ENCODE peak calls at places on chromosome 3, in ten cellular contexts. U, R, X, B, M, L, I, G, K and W are unnamed samples.

GRCh38 chr3:113117511-113118302 is 93.7 kb upstream of the BOC start:
- DNase-seq in U (no peak), R (no peak), X (no peak), B (no peak), M (peak), L (peak), I (no peak), G (no peak), K (no peak), W (no peak)

GRCh38 chr3:57963811-57964346 is 44.3 kb upstream of the FLNB start:
- DNase-seq in U (no peak), R (no peak), X (no peak), B (no peak), M (no peak), L (no peak), I (no peak), G (no peak), K (no peak), W (no peak)

GRCh38 chr3:156024904-156025303 is 95.5 kb upstream of the KCNAB1 start:
- DNase-seq in U (no peak), R (no peak), X (no peak), B (no peak), M (no peak), L (no peak), I (peak), G (no peak), K (peak), W (no peak)

GRCh38 chr3:102179321-102180290 is 255.2 kb upstream of the ZPLD1 start:
- DNase-seq in U (no peak), R (no peak), X (peak), B (no peak), M (no peak), L (peak), I (no peak), G (no peak), K (no peak), W (no peak)

GRCh38 chr3:30342319-30343060 is 263.9 kb upstream of the TGFBR2 start:
- DNase-seq in U (peak), R (no peak), X (no peak), B (no peak), M (peak), L (peak), I (no peak), G (peak), K (peak), W (no peak)

GRCh38 chr3:194573680-194574437 is 59.4 kb downstream of the TMEM44 start:
- DNase-seq in U (no peak), R (no peak), X (peak), B (no peak), M (no peak), L (peak), I (peak), G (peak), K (peak), W (peak)

GRCh38 chr3:146750196-146750595 is 145.1 kb upstream of the PLSCR5 start:
- DNase-seq in U (no peak), R (no peak), X (no peak), B (no peak), M (peak), L (no peak), I (no peak), G (no peak), K (no peak), W (no peak)

GRCh38 chr3:110314512-110315114 is 757.0 kb upstream of the NECTIN3 start:
- DNase-seq in U (peak), R (peak), X (peak), B (peak), M (no peak), L (peak), I (peak), G (peak), K (peak), W (no peak)

GRCh38 chr3:50167069-50167781 is 12.1 kb downstream of the SEMA3F start:
- DNase-seq in U (no peak), R (no peak), X (no peak), B (no peak), M (no peak), L (no peak), I (peak), G (no peak), K (peak), W (no peak)

GRCh38 chr3:163476179-163476578 is 1602.1 kb downstream of the SI start:
- DNase-seq in U (no peak), R (no peak), X (no peak), B (no peak), M (no peak), L (peak), I (no peak), G (no peak), K (no peak), W (no peak)

GRCh38 chr3:188421836-188422540 is 268.0 kb downstream of the LPP start:
- DNase-seq in U (no peak), R (peak), X (peak), B (no peak), M (no peak), L (no peak), I (no peak), G (peak), K (no peak), W (no peak)

GRCh38 chr3:32725721-32726120 is 40.7 kb downstream of the CNOT10 start:
- DNase-seq in U (no peak), R (no peak), X (no peak), B (no peak), M (no peak), L (no peak), I (no peak), G (no peak), K (no peak), W (no peak)

GRCh38 chr3:44584646-44585501 is at the start of gene ZNF660:
- DNase-seq in U (peak), R (no peak), X (peak), B (peak), M (no peak), L (peak), I (peak), G (peak), K (peak), W (peak)

GRCh38 chr3:96863129-96863740 is 48.8 kb downstream of the EPHA6 start:
- DNase-seq in U (no peak), R (no peak), X (peak), B (peak), M (no peak), L (peak), I (peak), G (peak), K (peak), W (no peak)

GRCh38 chr3:42061042-42061710 is 30.0 kb upstream of the TRAK1 start:
- DNase-seq in U (no peak), R (no peak), X (no peak), B (no peak), M (no peak), L (no peak), I (no peak), G (no peak), K (no peak), W (no peak)

GRCh38 chr3:14125193-14126016 is 553 bp downstream of the TMEM43 start:
- DNase-seq in U (peak), R (no peak), X (peak), B (no peak), M (peak), L (peak), I (peak), G (peak), K (peak), W (no peak)
- TF ChIP-seq CTCF in U (no peak), R (no peak), X (no peak), B (no peak), M (peak), L (no peak), I (peak), G (no peak), K (no peak), W (no peak)

DNA sequence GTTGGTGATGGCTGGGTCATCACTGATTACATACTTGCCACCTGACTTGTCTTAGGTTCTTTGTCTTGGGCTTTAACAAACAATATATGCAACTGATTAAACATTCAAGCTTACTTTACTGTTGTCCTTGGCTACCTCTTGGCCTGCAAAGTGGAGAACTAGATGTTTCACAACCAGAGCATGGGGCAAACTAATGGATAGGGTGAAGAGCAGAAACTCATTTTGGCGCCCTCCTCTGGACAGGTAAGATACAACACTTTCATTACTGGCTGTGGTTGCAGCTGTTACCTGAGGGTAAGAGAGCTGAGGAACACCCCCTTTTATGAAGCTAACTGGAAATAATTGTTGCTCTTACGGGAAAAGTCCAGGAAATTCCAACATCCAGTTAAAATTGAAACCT is 262.1 kb downstream of the NAALADL2 start:
- DNase-seq in U (no peak), R (no peak), X (no peak), B (no peak), M (no peak), L (no peak), I (peak), G (peak), K (peak), W (no peak)
- TF ChIP-seq CTCF in U (no peak), R (peak), X (no peak), B (no peak), M (peak), L (peak), I (peak), G (no peak), K (peak), W (peak)

GRCh38 chr3:67819447-67819846 is 165.0 kb upstream of the SUCLG2 start:
- DNase-seq in U (no peak), R (no peak), X (no peak), B (no peak), M (no peak), L (no peak), I (peak), G (peak), K (no peak), W (no peak)
- TF ChIP-seq CTCF in U (no peak), R (peak), X (peak), B (peak), M (no peak), L (no peak), I (peak), G (peak), K (no peak), W (peak)

GRCh38 chr3:139715736-139716135 is 38.0 kb upstream of the NMNAT3 start:
- DNase-seq in U (no peak), R (no peak), X (no peak), B (no peak), M (no peak), L (no peak), I (no peak), G (no peak), K (no peak), W (no peak)

GRCh38 chr3:139721370-139721769 is 43.6 kb upstream of the NMNAT3 start:
- DNase-seq in U (no peak), R (no peak), X (no peak), B (no peak), M (no peak), L (no peak), I (no peak), G (no peak), K (no peak), W (no peak)

GRCh38 chr3:139716908-139717485 is 39.2 kb upstream of the NMNAT3 start:
- DNase-seq in U (no peak), R (no peak), X (no peak), B (no peak), M (no peak), L (no peak), I (no peak), G (no peak), K (no peak), W (no peak)

GRCh38 chr3:139718415-139718814 is 40.6 kb upstream of the NMNAT3 start:
- DNase-seq in U (no peak), R (no peak), X (no peak), B (peak), M (no peak), L (peak), I (peak), G (peak), K (peak), W (no peak)
- TF ChIP-seq CTCF in U (no peak), R (no peak), X (no peak), B (peak), M (peak), L (peak), I (peak), G (peak), K (peak), W (peak)

GRCh38 chr3:53881691-53882593 is at the start of gene ACTR8:
- DNase-seq in U (peak), R (peak), X (peak), B (peak), M (peak), L (peak), I (peak), G (peak), K (peak), W (peak)
- TF ChIP-seq CTCF in U (no peak), R (no peak), X (no peak), B (no peak), M (peak), L (no peak), I (peak), G (no peak), K (no peak), W (no peak)

DNA sequence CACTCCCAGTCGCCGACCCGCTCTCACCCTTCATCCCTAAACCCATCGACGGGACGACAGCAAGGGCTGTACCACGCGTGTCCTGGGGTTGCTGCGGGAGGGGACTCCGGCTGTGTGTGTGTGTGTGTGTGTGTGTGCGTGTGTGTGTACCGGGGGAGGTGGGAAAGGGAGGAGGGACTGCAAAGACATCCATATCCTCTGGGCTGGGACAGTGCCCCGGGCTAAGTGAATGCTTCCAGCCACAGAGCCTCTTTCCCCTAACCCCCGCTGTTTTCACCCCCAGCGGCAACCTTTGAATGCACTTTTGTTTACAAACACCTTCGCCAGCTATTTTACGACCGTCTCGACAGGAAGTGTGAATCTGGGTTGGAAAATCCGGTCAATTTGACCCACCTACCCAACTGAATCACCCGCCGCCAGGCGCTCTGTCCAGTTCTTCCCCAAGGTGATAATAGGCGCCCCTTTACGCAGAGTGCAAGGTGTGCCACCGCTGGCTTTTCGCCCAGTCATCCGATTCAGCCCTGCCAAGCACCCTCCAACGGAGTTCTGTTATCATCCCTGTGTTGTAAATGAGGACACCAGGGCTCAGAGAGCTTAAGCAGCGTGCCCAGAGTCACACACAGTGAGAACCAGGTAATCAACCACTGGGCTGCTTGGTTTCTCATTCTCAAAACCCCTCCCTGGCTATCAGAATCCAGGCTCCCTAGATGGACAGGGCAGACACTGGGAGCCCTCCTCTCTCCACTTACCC is 719 bp upstream of the AMOTL2 start:
- DNase-seq in U (no peak), R (no peak), X (no peak), B (peak), M (no peak), L (no peak), I (peak), G (peak), K (peak), W (no peak)
- TF ChIP-seq CTCF in U (no peak), R (no peak), X (no peak), B (no peak), M (no peak), L (no peak), I (no peak), G (no peak), K (no peak), W (no peak)

DNA sequence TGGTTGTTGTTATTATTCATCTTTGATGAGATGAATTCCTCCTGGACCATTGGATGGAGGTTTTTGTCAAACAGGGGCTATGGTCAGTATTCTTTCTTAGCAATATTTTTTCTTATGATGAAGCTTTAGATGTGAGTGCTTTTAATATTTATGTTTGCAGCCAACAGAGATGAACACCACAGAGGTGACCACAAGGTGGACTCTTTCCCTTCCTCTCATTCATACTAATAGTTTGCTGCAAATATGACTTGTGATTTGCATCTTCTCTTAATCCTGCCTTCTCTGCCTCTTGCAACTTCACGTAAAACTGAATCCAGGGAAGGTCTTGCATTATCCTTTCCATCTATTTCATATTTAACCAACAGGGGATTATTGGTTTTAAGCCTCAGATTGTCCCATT is 473.1 kb upstream of the UBE2E2 start:
- DNase-seq in U (no peak), R (no peak), X (no peak), B (no peak), M (no peak), L (no peak), I (no peak), G (no peak), K (no peak), W (no peak)
- TF ChIP-seq CTCF in U (no peak), R (no peak), X (no peak), B (no peak), M (no peak), L (no peak), I (peak), G (no peak), K (no peak), W (peak)

DNA sequence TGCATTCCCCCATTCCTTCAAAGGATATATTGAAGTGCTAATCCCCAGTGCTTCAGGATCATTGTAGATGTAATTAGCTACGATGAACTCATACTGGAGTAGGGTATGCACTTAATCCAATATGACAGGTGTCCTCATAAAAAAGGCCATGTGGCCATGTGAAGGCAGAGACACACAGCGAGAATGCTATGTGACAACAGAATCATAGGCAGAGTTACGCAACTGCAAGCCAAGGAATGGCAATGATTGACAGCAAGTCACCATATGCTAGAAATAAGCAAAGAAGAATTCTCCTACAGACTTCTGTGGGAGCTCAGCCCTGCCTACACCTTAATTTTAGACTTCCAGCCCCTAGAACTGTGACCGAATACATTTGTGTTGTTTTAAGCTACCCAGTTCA is 875.6 kb upstream of the ROBO1 start:
- DNase-seq in U (no peak), R (no peak), X (no peak), B (no peak), M (no peak), L (no peak), I (no peak), G (no peak), K (no peak), W (no peak)
- TF ChIP-seq CTCF in U (no peak), R (no peak), X (no peak), B (no peak), M (no peak), L (no peak), I (no peak), G (no peak), K (no peak), W (no peak)

DNA sequence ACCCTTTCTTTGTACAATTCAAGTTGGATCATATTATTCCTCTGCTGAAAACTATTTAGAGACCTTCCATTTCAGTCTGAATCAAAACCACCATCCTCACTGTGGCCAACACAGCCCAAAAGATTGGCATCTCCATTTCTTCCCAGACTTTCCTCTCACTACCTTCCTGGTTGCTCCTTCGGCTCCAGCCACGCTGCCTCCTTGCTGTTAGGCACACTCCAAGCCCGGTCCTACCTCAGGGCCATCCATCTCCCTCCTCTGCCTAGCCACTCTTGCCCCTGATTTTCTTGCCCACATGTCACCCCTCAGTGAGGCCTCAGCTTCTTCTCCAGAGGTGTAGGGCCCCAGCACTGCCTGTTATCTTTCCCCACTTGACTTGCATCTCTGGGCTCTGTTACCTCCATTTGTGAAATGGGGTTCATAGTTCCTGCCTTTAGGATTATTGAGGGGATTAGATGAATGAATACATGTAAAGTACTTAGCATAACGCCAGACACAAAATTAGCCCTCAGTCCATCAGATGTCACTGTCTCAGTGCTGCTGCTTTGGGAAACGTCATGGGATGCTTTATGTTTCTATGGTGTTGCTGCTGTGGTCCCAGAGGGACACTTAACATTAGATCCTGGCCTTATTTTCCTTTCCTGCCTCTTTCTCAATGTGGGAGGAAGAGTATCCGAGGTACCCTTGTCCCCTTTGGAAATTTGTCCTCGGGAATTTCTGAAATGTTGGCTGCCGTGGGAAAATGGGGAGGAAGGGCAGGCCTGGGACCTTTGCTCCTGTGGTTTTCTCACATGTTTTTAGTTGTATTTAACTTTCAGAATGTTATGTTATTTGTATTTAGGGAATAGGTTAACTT is 31.3 kb downstream of the SNRK start:
- DNase-seq in U (no peak), R (no peak), X (no peak), B (no peak), M (no peak), L (no peak), I (no peak), G (no peak), K (no peak), W (no peak)
- TF ChIP-seq CTCF in U (no peak), R (no peak), X (no peak), B (no peak), M (no peak), L (no peak), I (no peak), G (no peak), K (no peak), W (no peak)

DNA sequence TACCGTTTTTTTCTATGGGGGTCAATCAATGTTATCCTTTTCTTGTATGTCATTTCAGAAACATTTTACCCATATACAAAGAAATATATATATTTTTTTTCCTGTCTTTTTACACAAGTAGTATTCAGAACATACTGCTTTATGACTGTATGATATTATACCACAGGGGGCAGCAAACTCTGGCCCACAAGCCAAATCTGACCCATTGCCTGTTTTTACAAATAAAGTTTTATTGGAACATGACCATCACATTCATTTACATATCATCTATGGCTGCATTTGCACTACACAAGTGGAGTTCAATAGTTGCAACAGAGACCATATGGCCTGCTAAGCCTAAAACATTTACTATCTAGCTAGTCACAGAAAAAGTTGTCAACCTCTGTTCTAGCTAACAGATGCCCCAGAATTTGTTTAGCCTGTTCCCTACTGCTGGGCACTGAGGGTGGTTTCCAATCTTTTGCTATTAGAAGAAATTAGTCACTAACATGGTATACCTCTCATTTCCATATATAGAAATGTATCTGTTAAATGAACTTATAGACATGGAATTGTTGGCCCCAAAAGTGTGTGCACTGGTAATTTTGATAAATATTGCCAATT is 57.7 kb downstream of the BFSP2 start:
- DNase-seq in U (no peak), R (no peak), X (no peak), B (no peak), M (no peak), L (no peak), I (no peak), G (no peak), K (no peak), W (no peak)
- TF ChIP-seq CTCF in U (no peak), R (peak), X (no peak), B (no peak), M (no peak), L (peak), I (no peak), G (no peak), K (peak), W (peak)